ENCODE peak calls at places on chromosomes 1 and 21, in nine cellular contexts. One of them, this sample, is unnamed. For H3K4me1, the result is how much of the 10 kb centered on the place peaks cover.

GRCh38 chr1:162003061-162003824 is 20.4 kb downstream of the OLFML2B start:
- DNase-seq in uterus: peak
- DNase-seq in ovary: no peak
- DNase-seq in IMR-90: peak
- DNase-seq in left ventricle myocardium inferior: no peak
- DNase-seq in neural progenitor cell: no peak
- DNase-seq in PC-3: peak
- DNase-seq in A549: no peak
- DNase-seq in OCI-LY7: no peak
- DNase-seq in this sample: no peak

GRCh38 chr1:53687886-53688285 is 51.1 kb downstream of the GLIS1 start:
- DNase-seq in IMR-90: no peak
- DNase-seq in OCI-LY7: no peak
- DNase-seq in ovary: no peak
- DNase-seq in left ventricle myocardium inferior: no peak
- DNase-seq in neural progenitor cell: no peak
- DNase-seq in A549: no peak
- DNase-seq in PC-3: no peak
- DNase-seq in uterus: no peak
- DNase-seq in this sample: no peak

GRCh38 chr1:79859212-79859948 is 852.9 kb upstream of the ADGRL4 start:
- DNase-seq in ovary: no peak
- DNase-seq in A549: peak
- DNase-seq in PC-3: peak
- DNase-seq in IMR-90: peak
- DNase-seq in uterus: no peak
- DNase-seq in OCI-LY7: no peak
- DNase-seq in left ventricle myocardium inferior: no peak
- DNase-seq in neural progenitor cell: no peak
- DNase-seq in this sample: no peak

GRCh38 chr1:43851561-43852338 is 81.9 kb upstream of the ARTN start:
- DNase-seq in PC-3: no peak
- DNase-seq in IMR-90: no peak
- DNase-seq in OCI-LY7: no peak
- DNase-seq in neural progenitor cell: no peak
- DNase-seq in ovary: no peak
- DNase-seq in A549: no peak
- DNase-seq in left ventricle myocardium inferior: no peak
- DNase-seq in uterus: no peak
- DNase-seq in this sample: no peak

GRCh38 chr1:1014896-1015681 is 1.8 kb downstream of the ISG15 start:
- DNase-seq in ovary: no peak
- DNase-seq in uterus: no peak
- DNase-seq in IMR-90: no peak
- DNase-seq in left ventricle myocardium inferior: no peak
- DNase-seq in PC-3: peak
- DNase-seq in OCI-LY7: peak
- DNase-seq in neural progenitor cell: peak
- DNase-seq in A549: no peak
- DNase-seq in this sample: no peak

GRCh38 chr21:36696640-36697472 is 2.1 kb upstream of the SIM2 start:
- DNase-seq in IMR-90: peak
- DNase-seq in A549: no peak
- DNase-seq in left ventricle myocardium inferior: no peak
- DNase-seq in ovary: no peak
- DNase-seq in OCI-LY7: no peak
- DNase-seq in neural progenitor cell: peak
- DNase-seq in PC-3: no peak
- DNase-seq in uterus: no peak
- DNase-seq in this sample: no peak

GRCh38 chr1:151898519-151898991 is 10.8 kb downstream of the THEM4 start:
- DNase-seq in ovary: no peak
- DNase-seq in IMR-90: no peak
- DNase-seq in neural progenitor cell: no peak
- DNase-seq in PC-3: no peak
- DNase-seq in left ventricle myocardium inferior: no peak
- DNase-seq in A549: no peak
- DNase-seq in uterus: no peak
- DNase-seq in OCI-LY7: no peak
- DNase-seq in this sample: no peak

GRCh38 chr1:102531031-102531430 is 534.3 kb upstream of the OLFM3 start:
- DNase-seq in neural progenitor cell: no peak
- DNase-seq in A549: no peak
- DNase-seq in ovary: no peak
- DNase-seq in PC-3: peak
- DNase-seq in uterus: no peak
- DNase-seq in OCI-LY7: no peak
- DNase-seq in IMR-90: no peak
- DNase-seq in left ventricle myocardium inferior: no peak
- DNase-seq in this sample: no peak

GRCh38 chr1:112265946-112266345 is 130.1 kb upstream of the CTTNBP2NL start:
- DNase-seq in PC-3: no peak
- DNase-seq in ovary: no peak
- DNase-seq in IMR-90: no peak
- DNase-seq in uterus: no peak
- DNase-seq in neural progenitor cell: no peak
- DNase-seq in left ventricle myocardium inferior: no peak
- DNase-seq in A549: no peak
- DNase-seq in OCI-LY7: no peak
- DNase-seq in this sample: no peak

GRCh38 chr1:184866991-184867788 is 107.1 kb downstream of the NIBAN1 start:
- DNase-seq in uterus: no peak
- DNase-seq in ovary: no peak
- DNase-seq in A549: no peak
- DNase-seq in OCI-LY7: no peak
- DNase-seq in IMR-90: peak
- DNase-seq in PC-3: peak
- DNase-seq in neural progenitor cell: no peak
- DNase-seq in left ventricle myocardium inferior: no peak
- DNase-seq in this sample: no peak

GRCh38 chr1:181409981-181410380 is 73.3 kb upstream of the CACNA1E start:
- DNase-seq in left ventricle myocardium inferior: no peak
- DNase-seq in PC-3: no peak
- DNase-seq in uterus: no peak
- DNase-seq in IMR-90: no peak
- DNase-seq in A549: no peak
- DNase-seq in ovary: no peak
- DNase-seq in OCI-LY7: no peak
- DNase-seq in neural progenitor cell: no peak
- DNase-seq in this sample: no peak

GRCh38 chr1:24351918-24352637 is 32.9 kb downstream of the GRHL3 start:
- DNase-seq in IMR-90: peak
- DNase-seq in left ventricle myocardium inferior: no peak
- DNase-seq in OCI-LY7: no peak
- DNase-seq in ovary: no peak
- DNase-seq in uterus: no peak
- DNase-seq in neural progenitor cell: no peak
- DNase-seq in A549: no peak
- DNase-seq in PC-3: peak
- DNase-seq in this sample: no peak

DNA sequence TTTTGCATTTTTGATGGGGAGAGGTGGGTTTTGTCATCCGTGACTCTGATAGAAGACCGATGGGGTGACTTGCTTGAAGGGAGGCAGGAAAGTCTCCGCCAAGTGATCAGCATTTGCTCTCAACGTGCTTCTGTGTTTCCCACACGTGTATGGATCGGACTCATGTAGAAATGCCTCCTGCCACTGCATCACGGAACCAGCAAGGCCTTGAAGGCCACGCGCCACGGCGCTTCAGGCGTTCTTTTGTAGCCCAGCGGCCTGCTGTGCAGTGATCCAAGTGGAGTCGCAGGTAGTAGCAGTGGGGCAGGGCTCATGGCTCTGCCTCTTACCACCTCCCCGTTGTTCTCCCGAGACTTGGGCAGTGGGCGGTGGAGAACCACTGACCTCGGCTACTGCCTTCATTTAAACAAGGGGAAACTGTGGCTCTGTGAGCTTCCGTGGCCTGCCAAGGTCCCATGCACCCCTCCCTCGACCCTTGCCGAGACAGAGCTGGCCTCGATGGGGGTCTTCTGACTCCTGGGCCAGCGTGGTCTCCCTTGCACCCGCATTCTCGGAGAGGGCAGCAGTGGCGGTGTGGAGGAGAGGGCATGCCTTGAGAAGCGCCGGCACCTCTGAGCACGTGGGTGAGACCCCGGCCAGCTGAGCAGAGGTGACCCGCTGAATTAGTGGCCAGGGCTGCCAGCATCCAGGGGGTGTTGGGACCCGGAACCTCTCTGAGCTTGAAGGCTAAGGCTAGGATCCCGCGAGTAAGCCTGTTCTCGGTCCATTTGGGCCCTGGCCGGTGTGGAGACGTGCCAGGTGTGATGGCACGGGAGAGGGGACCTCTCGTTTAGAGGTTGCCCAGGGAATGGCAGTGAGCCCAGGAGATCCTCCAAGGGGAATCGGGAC is 46.1 kb upstream of the ABCG1 start:
- DNase-seq in left ventricle myocardium inferior: no peak
- DNase-seq in uterus: no peak
- DNase-seq in ovary: no peak
- DNase-seq in neural progenitor cell: no peak
- DNase-seq in PC-3: no peak
- DNase-seq in OCI-LY7: no peak
- DNase-seq in A549: no peak
- DNase-seq in IMR-90: no peak
- DNase-seq in this sample: no peak
- H3K4me1 ChIP-seq in left ventricle myocardium inferior: under half
- H3K4me1 ChIP-seq in uterus: under half
- H3K4me1 ChIP-seq in ovary: under half
- H3K4me1 ChIP-seq in neural progenitor cell: under half
- H3K4me1 ChIP-seq in PC-3: under half
- H3K4me1 ChIP-seq in OCI-LY7: under half
- H3K4me1 ChIP-seq in A549: under half
- H3K4me1 ChIP-seq in IMR-90: under half
- H3K4me1 ChIP-seq in this sample: under half

GRCh38 chr1:178396789-178397188 is 100.0 kb downstream of the CLEC20A start:
- DNase-seq in A549: no peak
- DNase-seq in neural progenitor cell: no peak
- DNase-seq in OCI-LY7: no peak
- DNase-seq in IMR-90: no peak
- DNase-seq in PC-3: no peak
- DNase-seq in left ventricle myocardium inferior: no peak
- DNase-seq in ovary: no peak
- DNase-seq in uterus: no peak
- DNase-seq in this sample: no peak
- TF ChIP-seq CTCF in A549: no peak
- TF ChIP-seq CTCF in neural progenitor cell: no peak
- TF ChIP-seq CTCF in OCI-LY7: no peak
- TF ChIP-seq CTCF in IMR-90: no peak
- TF ChIP-seq CTCF in PC-3: no peak
- TF ChIP-seq CTCF in left ventricle myocardium inferior: no peak
- TF ChIP-seq CTCF in ovary: no peak
- TF ChIP-seq CTCF in uterus: no peak
- TF ChIP-seq CTCF in this sample: no peak

GRCh38 chr1:200275816-200276453 is 133.9 kb downstream of the ZNF281 start:
- DNase-seq in OCI-LY7: no peak
- DNase-seq in ovary: no peak
- DNase-seq in IMR-90: no peak
- DNase-seq in A549: no peak
- DNase-seq in uterus: no peak
- DNase-seq in left ventricle myocardium inferior: no peak
- DNase-seq in PC-3: no peak
- DNase-seq in neural progenitor cell: no peak
- DNase-seq in this sample: no peak
- H3K4me3 ChIP-seq in OCI-LY7: no peak
- H3K4me3 ChIP-seq in ovary: no peak
- H3K4me3 ChIP-seq in IMR-90: no peak
- H3K4me3 ChIP-seq in A549: no peak
- H3K4me3 ChIP-seq in uterus: no peak
- H3K4me3 ChIP-seq in left ventricle myocardium inferior: no peak
- H3K4me3 ChIP-seq in PC-3: no peak
- H3K4me3 ChIP-seq in neural progenitor cell: no peak
- H3K4me3 ChIP-seq in this sample: no peak

GRCh38 chr1:11788549-11789053 is 17.2 kb downstream of the MTHFR start:
- DNase-seq in uterus: no peak
- DNase-seq in ovary: no peak
- DNase-seq in IMR-90: no peak
- DNase-seq in neural progenitor cell: peak
- DNase-seq in OCI-LY7: no peak
- DNase-seq in left ventricle myocardium inferior: no peak
- DNase-seq in PC-3: no peak
- DNase-seq in A549: no peak
- DNase-seq in this sample: no peak
- H3K4me1 ChIP-seq in uterus: under half
- H3K4me1 ChIP-seq in ovary: under half
- H3K4me1 ChIP-seq in IMR-90: under half
- H3K4me1 ChIP-seq in neural progenitor cell: under half
- H3K4me1 ChIP-seq in OCI-LY7: under half
- H3K4me1 ChIP-seq in left ventricle myocardium inferior: half or more
- H3K4me1 ChIP-seq in PC-3: under half
- H3K4me1 ChIP-seq in A549: under half
- H3K4me1 ChIP-seq in this sample: under half

GRCh38 chr1:172381981-172382380 is 38.5 kb upstream of the C1orf105 start:
- DNase-seq in IMR-90: peak
- DNase-seq in ovary: no peak
- DNase-seq in left ventricle myocardium inferior: no peak
- DNase-seq in neural progenitor cell: no peak
- DNase-seq in OCI-LY7: no peak
- DNase-seq in uterus: no peak
- DNase-seq in A549: no peak
- DNase-seq in PC-3: no peak
- DNase-seq in this sample: no peak

GRCh38 chr1:172382949-172383348 is 37.5 kb upstream of the C1orf105 start:
- DNase-seq in OCI-LY7: no peak
- DNase-seq in uterus: no peak
- DNase-seq in neural progenitor cell: no peak
- DNase-seq in ovary: no peak
- DNase-seq in IMR-90: no peak
- DNase-seq in A549: no peak
- DNase-seq in PC-3: no peak
- DNase-seq in left ventricle myocardium inferior: no peak
- DNase-seq in this sample: no peak

GRCh38 chr1:172386046-172386445 is 34.4 kb upstream of the C1orf105 start:
- DNase-seq in OCI-LY7: no peak
- DNase-seq in uterus: no peak
- DNase-seq in IMR-90: no peak
- DNase-seq in ovary: no peak
- DNase-seq in A549: no peak
- DNase-seq in left ventricle myocardium inferior: no peak
- DNase-seq in PC-3: no peak
- DNase-seq in neural progenitor cell: no peak
- DNase-seq in this sample: no peak

GRCh38 chr1:172382406-172382805 is 38.1 kb upstream of the C1orf105 start:
- DNase-seq in IMR-90: no peak
- DNase-seq in ovary: no peak
- DNase-seq in left ventricle myocardium inferior: no peak
- DNase-seq in uterus: no peak
- DNase-seq in A549: no peak
- DNase-seq in neural progenitor cell: no peak
- DNase-seq in PC-3: no peak
- DNase-seq in OCI-LY7: no peak
- DNase-seq in this sample: no peak

DNA sequence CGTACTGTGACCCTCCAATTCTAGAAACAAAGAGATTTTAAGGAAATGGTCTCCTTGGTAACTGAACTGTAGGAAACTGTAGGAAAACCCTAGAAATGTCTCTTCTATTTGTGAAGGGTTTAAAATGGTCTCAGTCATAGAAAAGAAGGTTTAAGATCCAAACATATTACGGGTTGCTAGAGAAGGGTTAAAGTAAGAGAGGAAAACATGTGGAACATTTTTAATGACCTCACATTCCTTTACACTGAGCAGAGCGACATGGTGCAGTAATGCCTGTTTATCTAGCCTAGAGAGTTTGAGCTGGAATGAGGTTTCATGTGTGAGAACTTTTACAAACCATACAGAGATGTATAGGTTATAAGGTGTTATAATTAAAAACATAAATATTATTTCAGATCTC is 36.9 kb upstream of the C1orf105 start:
- DNase-seq in neural progenitor cell: no peak
- DNase-seq in ovary: no peak
- DNase-seq in IMR-90: peak
- DNase-seq in A549: no peak
- DNase-seq in uterus: no peak
- DNase-seq in PC-3: no peak
- DNase-seq in OCI-LY7: no peak
- DNase-seq in left ventricle myocardium inferior: no peak
- DNase-seq in this sample: no peak
- TF ChIP-seq CTCF in neural progenitor cell: no peak
- TF ChIP-seq CTCF in ovary: no peak
- TF ChIP-seq CTCF in IMR-90: no peak
- TF ChIP-seq CTCF in A549: no peak
- TF ChIP-seq CTCF in uterus: no peak
- TF ChIP-seq CTCF in PC-3: no peak
- TF ChIP-seq CTCF in OCI-LY7: no peak
- TF ChIP-seq CTCF in left ventricle myocardium inferior: no peak
- TF ChIP-seq CTCF in this sample: no peak